ENCODE peak calls at places on chromosomes 13 and 19, in six cellular contexts. G is AG10803, C is SK-N-SH, J is progenitor cell of endocrine pancreas, D is breast epithelium, S is AG04450. Z is an unnamed sample.

GRCh38 chr13:35953537-35954206 is 177.5 kb downstream of the DCLK1 start:
- DNase-seq in D (peak; percentile 57), S (peak; percentile 79), G (peak; percentile 98), J (peak; percentile 43), C (peak; percentile 74), Z (peak; percentile 83)

GRCh38 chr13:114167445-114167844 is 11.6 kb upstream of the CFAP97D2 start:
- DNase-seq in D (no peak), C (no peak), S (no peak), G (peak; percentile 15), J (no peak), Z (no peak)

GRCh38 chr13:71773534-71773933 is 93.5 kb downstream of the DACH1 start:
- DNase-seq in J (no peak), D (no peak), G (no peak), S (no peak), C (no peak), Z (no peak)

GRCh38 chr13:44128522-44128921 is 245.1 kb upstream of the SERP2 start:
- DNase-seq in S (no peak), J (no peak), C (no peak), G (peak; percentile 79), D (no peak), Z (peak; percentile 39)

GRCh38 chr19:55620410-55620809 is 4.0 kb downstream of the ZNF784 start:
- DNase-seq in D (no peak), S (no peak), J (no peak), C (no peak), G (peak; percentile 78), Z (no peak)

GRCh38 chr13:62512194-62513141 is 1096.8 kb upstream of the PCDH20 start:
- DNase-seq in G (peak; percentile 6), D (no peak), J (no peak), C (peak; percentile 23), S (peak; percentile 1), Z (no peak)

GRCh38 chr13:107271226-107271625 is 703.3 kb upstream of the ARGLU1 start:
- DNase-seq in D (no peak), C (peak; percentile 36), G (no peak), J (no peak), S (no peak), Z (no peak)

GRCh38 chr19:35767288-35768081 is 7.9 kb upstream of the ARHGAP33 start:
- DNase-seq in J (peak; percentile 63), C (peak; percentile 59), S (no peak), G (no peak), D (no peak), Z (no peak)

GRCh38 chr13:51818771-51819511 is 15.0 kb upstream of the DHRS12 start:
- DNase-seq in S (peak; percentile 10), D (no peak), C (no peak), G (peak; percentile 37), J (no peak), Z (no peak)

GRCh38 chr13:31200636-31200970 is 828 bp downstream of the B3GLCT start:
- DNase-seq in J (peak; percentile 53), G (peak; percentile 29), C (no peak), S (no peak), D (no peak), Z (peak; percentile 5)

GRCh38 chr13:23384111-23384510 is 49.4 kb downstream of the SACS start:
- DNase-seq in S (no peak), D (no peak), G (peak; percentile 61), C (no peak), J (no peak), Z (peak; percentile 68)

GRCh38 chr13:53112522-53112921 is 83.9 kb downstream of the OLFM4 start:
- DNase-seq in C (no peak), S (no peak), D (no peak), G (no peak), J (no peak), Z (no peak)

GRCh38 chr13:110615322-110616102 is at the start of gene NAXD:
- DNase-seq in C (peak; percentile 99), J (peak; percentile 66), G (peak; percentile 97), D (peak; percentile 82), S (peak; percentile 67), Z (peak; percentile 93)

GRCh38 chr13:24161010-24161775 is 673 bp downstream of the SPATA13 start:
- DNase-seq in G (no peak), S (no peak), D (no peak), J (no peak), C (peak; percentile 65), Z (no peak)

GRCh38 chr13:114229486-114229885 is 5.2 kb upstream of the CDC16 start:
- DNase-seq in D (no peak), C (no peak), J (no peak), S (no peak), G (peak; percentile 62), Z (no peak)

GRCh38 chr13:24668955-24669354 is 11.3 kb upstream of the ATP12A start:
- DNase-seq in D (no peak), J (no peak), G (no peak), S (no peak), C (no peak), Z (no peak)

GRCh38 chr19:2613507-2614295 is 88.8 kb downstream of the GNG7 start:
- DNase-seq in S (no peak), D (no peak), J (no peak), C (peak; percentile 78), G (peak; percentile 41), Z (peak; percentile 13)

GRCh38 chr19:38838208-38838985 is 6.8 kb upstream of the ECH1 start:
- DNase-seq in C (no peak), S (no peak), G (no peak), D (peak; percentile 70), J (no peak), Z (peak; percentile 42)

GRCh38 chr13:28761586-28761985 is 42.8 kb upstream of the SLC46A3 start:
- DNase-seq in G (peak; percentile 48), J (no peak), S (no peak), C (no peak), D (no peak), Z (peak; percentile 25)

GRCh38 chr19:45276284-45276687 is 25.2 kb downstream of the MARK4 start:
- DNase-seq in C (peak; percentile 68), J (no peak), S (no peak), G (no peak), D (no peak), Z (no peak)

GRCh38 chr13:37686501-37686900 is 87.9 kb upstream of the POSTN start:
- DNase-seq in J (no peak), G (no peak), D (no peak), C (no peak), S (no peak), Z (no peak)

GRCh38 chr13:40350283-40350992 is 316.0 kb downstream of the FOXO1 start:
- DNase-seq in D (no peak), G (no peak), S (no peak), J (no peak), C (no peak), Z (no peak)

DNA sequence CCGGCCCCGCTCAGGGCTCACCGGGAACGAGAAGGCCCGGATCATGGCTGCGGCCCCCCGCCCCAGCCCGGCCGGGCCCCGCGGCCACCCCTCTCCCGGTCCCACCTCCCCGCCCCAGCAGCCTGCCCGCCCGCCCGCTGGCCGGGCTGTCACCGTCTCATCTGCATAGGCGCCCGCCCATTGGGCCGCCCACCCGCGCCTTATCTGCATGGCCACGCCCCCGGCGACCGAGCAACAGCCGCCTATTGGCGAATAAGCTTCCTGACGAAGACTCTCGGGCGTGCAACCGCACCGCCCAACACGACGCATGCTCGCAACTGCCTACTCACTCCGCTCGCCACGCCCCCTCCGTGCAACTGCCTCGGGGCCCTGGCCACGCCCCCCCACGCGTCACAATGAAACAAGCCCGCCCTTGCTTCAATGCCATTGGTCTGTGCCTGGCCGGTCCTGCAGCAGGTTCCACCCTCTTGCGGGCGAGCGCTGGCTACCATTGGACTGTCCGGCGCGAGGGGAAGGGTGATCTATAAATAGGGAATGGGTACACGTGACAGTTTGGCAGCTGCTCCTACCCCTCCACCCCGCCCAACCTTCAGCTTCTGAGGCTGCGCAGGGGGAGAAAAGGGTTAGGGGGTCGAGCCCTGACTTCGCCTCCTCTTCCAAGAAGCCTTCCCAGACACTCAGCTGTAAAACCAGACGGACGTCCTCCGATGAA is at the start of gene DACT3:
- DNase-seq in J (peak; percentile 100), D (peak; percentile 100), S (peak; percentile 100), G (peak; percentile 100), C (peak; percentile 96), Z (peak; percentile 100)
- TF ChIP-seq CTCF in J (no peak), D (peak; percentile 39), S (no peak), G (no peak), C (no peak), Z (no peak)

GRCh38 chr13:99614465-99614885 is 113.2 kb downstream of the TM9SF2 start:
- DNase-seq in J (no peak), D (peak; percentile 47), S (no peak), G (no peak), C (peak; percentile 32), Z (peak; percentile 16)
- TF ChIP-seq CTCF in J (peak; percentile 19), D (no peak), S (peak; percentile 23), G (no peak), C (no peak), Z (peak; percentile 49)

DNA sequence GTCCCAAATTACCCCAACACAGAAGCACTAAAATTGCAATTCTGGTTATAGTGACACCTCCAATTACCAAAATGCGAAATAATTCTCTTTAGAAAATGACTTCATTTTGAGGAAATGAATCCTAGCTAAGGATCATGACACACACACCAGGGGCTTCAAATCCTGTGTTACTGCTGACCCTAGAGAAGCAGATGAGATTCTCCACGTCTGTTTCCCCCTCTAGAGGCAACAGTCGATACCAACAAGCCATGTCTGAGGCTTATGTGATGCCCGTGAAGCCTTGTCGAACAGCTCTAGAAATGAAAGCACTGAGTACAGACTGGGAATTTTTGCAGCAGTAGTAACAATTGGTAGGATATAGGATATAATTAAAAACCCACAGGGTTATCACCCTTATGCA is 153.6 kb upstream of the TMTC4 start:
- DNase-seq in J (no peak), D (no peak), G (no peak), C (peak; percentile 28), S (no peak), Z (no peak)
- TF ChIP-seq CTCF in J (peak; percentile 32), D (no peak), G (peak; percentile 8), C (no peak), S (peak; percentile 21), Z (no peak)

GRCh38 chr19:49414256-49414655 is 9.0 kb downstream of the PTH2 start:
- DNase-seq in J (no peak), G (no peak), D (no peak), S (no peak), C (no peak), Z (no peak)

GRCh38 chr19:49415102-49415809 is 8.0 kb downstream of the PTH2 start:
- DNase-seq in J (no peak), D (no peak), C (no peak), S (no peak), G (no peak), Z (no peak)

GRCh38 chr19:49415810-49416200 is 7.4 kb downstream of the PTH2 start:
- DNase-seq in G (no peak), J (no peak), S (no peak), D (no peak), C (no peak), Z (no peak)

GRCh38 chr19:49419173-49419572 is 4.1 kb downstream of the PTH2 start:
- DNase-seq in S (no peak), C (no peak), D (no peak), G (no peak), J (no peak), Z (no peak)

GRCh38 chr19:49417090-49417489 is 6.2 kb downstream of the PTH2 start:
- DNase-seq in D (no peak), G (no peak), J (no peak), C (no peak), S (no peak), Z (no peak)
- TF ChIP-seq CTCF in D (no peak), G (no peak), J (no peak), C (no peak), S (no peak), Z (no peak)

GRCh38 chr13:60379837-60380236 is 17.2 kb upstream of the TDRD3 start:
- DNase-seq in D (no peak), S (no peak), J (no peak), C (no peak), G (no peak), Z (no peak)
- TF ChIP-seq CTCF in D (no peak), S (peak; percentile 21), J (peak; percentile 10), C (peak; percentile 30), G (no peak), Z (peak; percentile 42)

GRCh38 chr19:42229263-42229854 is 9.2 kb downstream of the ZNF526 start:
- DNase-seq in J (no peak), S (no peak), C (no peak), D (no peak), G (no peak), Z (no peak)
- TF ChIP-seq CTCF in J (no peak), S (no peak), C (peak; percentile 27), D (no peak), G (no peak), Z (peak; percentile 40)